ENCODE peak calls at places on chromosomes 5 and 9, in four cellular contexts. G, P, J and I are unnamed samples.

GRCh38 chr9:70083429-70083828 is 39.8 kb downstream of the MAMDC2 start:
- DNase-seq in G (no peak), P (no peak), J (no peak), I (no peak)

GRCh38 chr9:132390966-132391365 is 15.7 kb downstream of the TTF1 start:
- DNase-seq in G (no peak), P (no peak), J (no peak), I (no peak)

GRCh38 chr9:124739360-124739759 is 31.8 kb downstream of the NR6A1 start:
- DNase-seq in G (no peak), P (no peak), J (no peak), I (no peak)

GRCh38 chr5:5135957-5136676 is 4.0 kb upstream of the ADAMTS16 start:
- DNase-seq in G (no peak), P (no peak), J (peak; percentile 81), I (peak; percentile 88)

GRCh38 chr9:107949058-107949457 is 459.5 kb upstream of the KLF4 start:
- DNase-seq in G (no peak), P (no peak), J (no peak), I (no peak)

GRCh38 chr5:66554211-66554610 is 42.0 kb upstream of the MAST4 start:
- DNase-seq in G (no peak), P (no peak), J (no peak), I (no peak)

GRCh38 chr5:56637321-56637920 is 177.9 kb upstream of the MAP3K1 start:
- DNase-seq in G (no peak), P (no peak), J (peak; percentile 93), I (no peak)

GRCh38 chr9:35719546-35719945 is 12.4 kb downstream of the TLN1 start:
- DNase-seq in G (no peak), P (no peak), J (no peak), I (no peak)

GRCh38 chr5:33379757-33380156 is 61.0 kb upstream of the TARS1 start:
- DNase-seq in G (peak; percentile 28), P (peak; percentile 36), J (no peak), I (no peak)

GRCh38 chr9:126398403-126399058 is 71.9 kb downstream of the MVB12B start:
- DNase-seq in G (peak; percentile 72), P (peak; percentile 86), J (peak; percentile 37), I (peak; percentile 51)

DNA sequence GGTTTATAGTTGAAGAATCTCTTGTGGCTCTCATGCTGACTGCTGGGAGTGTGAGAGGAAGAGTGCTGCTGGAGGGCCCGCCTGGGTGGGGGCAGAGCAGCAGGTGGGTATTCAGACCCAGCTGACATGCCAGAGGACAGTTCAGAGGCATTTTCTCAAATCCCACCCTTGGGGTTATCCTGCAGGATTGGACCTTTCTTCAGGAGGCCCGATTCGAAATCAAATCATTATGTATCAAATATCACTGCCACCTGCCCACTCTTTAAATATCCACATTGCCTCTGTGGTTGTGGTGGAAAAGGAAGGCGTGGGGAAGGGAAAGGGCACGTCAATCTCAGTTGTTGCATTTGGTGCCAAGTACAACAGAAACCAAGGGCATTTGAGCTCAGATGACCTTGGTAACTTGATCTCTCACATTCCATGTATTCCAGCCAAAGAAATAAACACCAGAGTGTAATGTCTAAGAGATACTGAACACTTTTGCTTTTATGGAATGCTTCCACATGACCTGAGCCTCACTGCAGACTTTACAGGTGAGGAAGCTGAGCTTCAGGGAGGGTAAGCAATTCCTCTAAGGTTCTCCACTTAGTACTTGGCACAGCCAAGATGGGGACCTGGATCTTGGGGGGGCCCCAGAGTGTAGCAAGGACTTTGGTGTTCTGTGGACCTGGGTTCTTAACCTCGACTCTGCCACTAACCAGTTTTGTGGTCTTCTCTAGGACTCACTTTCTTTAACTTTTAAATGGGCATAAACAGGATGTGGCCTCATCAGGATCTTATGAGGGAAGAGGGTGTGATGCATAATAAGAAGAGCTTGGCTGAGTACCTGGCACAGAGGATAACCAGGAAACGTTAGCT is 224.5 kb downstream of the AOPEP start:
- DNase-seq in G (no peak), P (no peak), J (peak; percentile 88), I (no peak)
- TF ChIP-seq HMGXB4 in G (no peak), P (no peak), J (no peak), I (no peak)

GRCh38 chr9:87336914-87337333 is 160.7 kb upstream of the DAPK1 start:
- DNase-seq in G (peak; percentile 76), P (no peak), J (peak; percentile 75), I (peak; percentile 88)
- TF ChIP-seq HMGXB4 in G (no peak), P (no peak), J (no peak), I (no peak)

GRCh38 chr5:116492776-116493175 is 81.8 kb downstream of the SEMA6A start:
- DNase-seq in G (no peak), P (no peak), J (no peak), I (no peak)
- TF ChIP-seq HMGXB4 in G (no peak), P (no peak), J (no peak), I (no peak)

GRCh38 chr5:178322736-178323540 is 90.3 kb upstream of the PHYKPL start:
- DNase-seq in G (no peak), P (no peak), J (no peak), I (no peak)

GRCh38 chr5:178319541-178320041 is 87.0 kb upstream of the PHYKPL start:
- DNase-seq in G (no peak), P (no peak), J (no peak), I (no peak)

GRCh38 chr5:178318382-178318781 is 85.8 kb upstream of the PHYKPL start:
- DNase-seq in G (no peak), P (no peak), J (no peak), I (no peak)

GRCh38 chr5:178318893-178319292 is 86.3 kb upstream of the PHYKPL start:
- DNase-seq in G (no peak), P (no peak), J (no peak), I (no peak)

DNA sequence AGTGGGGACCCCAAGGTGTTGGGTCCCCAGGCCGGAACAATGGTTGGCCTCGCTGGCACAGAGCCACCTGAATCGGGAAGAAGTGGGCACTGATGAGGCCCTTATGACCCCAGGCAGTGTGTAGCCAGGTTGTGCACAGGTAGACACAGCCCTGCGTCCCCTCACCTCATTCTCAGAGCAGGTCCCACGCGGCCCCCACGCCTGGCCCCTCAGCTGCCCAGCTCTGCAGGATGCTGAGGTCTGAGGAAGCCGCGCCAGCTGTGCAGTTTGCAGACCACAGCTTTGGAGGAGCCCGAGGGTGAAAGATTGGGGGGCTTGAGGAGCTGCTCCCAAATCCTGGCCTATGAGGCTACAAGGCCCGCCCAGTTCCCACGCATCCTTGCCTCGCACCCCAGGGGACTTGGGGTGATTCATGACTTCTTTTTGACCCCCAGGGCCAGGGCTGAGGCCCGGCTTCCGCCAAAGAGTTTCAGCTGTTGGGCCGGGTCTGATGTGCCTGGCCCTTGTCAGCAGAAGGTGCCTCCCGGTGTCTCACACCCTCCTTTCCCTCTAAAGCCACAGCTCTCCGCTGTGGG is 87.8 kb upstream of the PHYKPL start:
- DNase-seq in G (no peak), P (no peak), J (no peak), I (no peak)
- TF ChIP-seq HMGXB4 in G (no peak), P (no peak), J (no peak), I (no peak)

GRCh38 chr9:84170521-84171141 is 169.9 kb downstream of the SLC28A3 start:
- DNase-seq in G (peak; percentile 21), P (peak; percentile 22), J (peak; percentile 45), I (peak; percentile 37)
- TF ChIP-seq HMGXB4 in G (no peak), P (no peak), J (no peak), I (no peak)

DNA sequence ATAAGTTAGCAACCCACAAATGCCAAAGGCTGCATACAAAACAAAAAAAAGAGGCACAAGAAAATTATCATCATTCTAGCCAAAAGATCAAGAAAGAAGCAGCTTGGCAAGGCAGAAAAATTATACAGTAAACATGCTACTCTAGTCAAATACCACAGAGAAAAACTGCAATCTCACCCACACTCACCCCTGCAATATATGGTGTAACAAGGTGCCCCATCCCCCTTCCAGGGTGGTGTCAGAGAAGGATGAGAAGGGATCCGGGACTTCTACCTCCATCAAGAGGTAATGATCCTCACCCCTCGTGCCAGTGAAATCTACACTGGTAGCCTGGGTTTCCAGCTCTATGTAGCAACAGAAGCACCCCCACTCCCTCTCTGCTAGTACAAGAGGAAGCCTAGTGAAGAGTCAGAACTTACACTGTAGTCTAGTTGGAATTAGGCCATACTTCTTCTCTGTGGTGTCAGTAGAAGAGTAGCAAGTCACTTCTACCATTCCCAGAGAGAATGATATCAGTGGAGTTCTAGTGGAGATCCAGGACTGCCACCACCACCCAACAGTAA is 18.9 kb downstream of the SLCO4C1 start:
- DNase-seq in G (no peak), P (no peak), J (no peak), I (no peak)
- TF ChIP-seq HMGXB4 in G (no peak), P (no peak), J (no peak), I (no peak)